ENCODE peak calls at places on chromosome 2, in nine cellular contexts. N is coronary artery; T is GM03348; U is naive thymus-derived CD4-positive, alpha-beta T cell; S is HCT116; Q is naive B cell; P is endothelial cell; A is CD8-positive, alpha-beta memory T cell; M is stimulated activated CD8-positive, alpha-beta memory T cell treated with anti-CD3 and anti-CD28 coated beads, Interleukin-12 subunit alpha, Interleukin-12 subunit beta, amount 100 ng/mL, for 4 hours. J is an unnamed sample.

GRCh38 chr2:237765875-237766274 is 32.7 kb upstream of the RBM44 start:
- DNase-seq in A (no peak), P (no peak), U (no peak), N (no peak), Q (no peak), S (no peak), M (no peak), T (peak; percentile 29), J (no peak)

GRCh38 chr2:12325806-12326205 is 390.9 kb upstream of the TRIB2 start:
- DNase-seq in S (no peak), M (no peak), Q (no peak), P (no peak), T (no peak), A (no peak), N (no peak), U (no peak), J (no peak)

GRCh38 chr2:213065583-213066444 is 85.6 kb downstream of the IKZF2 start:
- DNase-seq in M (no peak), A (peak; percentile 11), N (no peak), U (no peak), Q (peak; percentile 12), P (peak; percentile 6), S (no peak), T (peak; percentile 9), J (peak; percentile 38)

GRCh38 chr2:171201767-171202166 is 41.1 kb upstream of the TLK1 start:
- DNase-seq in M (no peak), Q (no peak), U (no peak), A (no peak), P (no peak), N (no peak), T (no peak), S (no peak), J (no peak)

GRCh38 chr2:164335947-164336346 is 285.3 kb downstream of the GRB14 start:
- DNase-seq in N (no peak), M (no peak), U (no peak), P (no peak), A (no peak), S (no peak), Q (no peak), T (no peak), J (no peak)

GRCh38 chr2:217820066-217820819 is 182.6 kb downstream of the TNS1 start:
- DNase-seq in P (peak; percentile 28), T (no peak), N (no peak), S (no peak), M (no peak), A (no peak), Q (no peak), U (no peak), J (no peak)

GRCh38 chr2:229409751-229410181 is 138.7 kb upstream of the PID1 start:
- DNase-seq in U (no peak), M (no peak), T (no peak), A (no peak), P (no peak), N (no peak), Q (no peak), S (no peak), J (no peak)

GRCh38 chr2:214895469-214895868 is 86.0 kb upstream of the BARD1 start:
- DNase-seq in A (no peak), N (no peak), U (no peak), M (no peak), Q (no peak), T (no peak), P (no peak), S (no peak), J (no peak)

GRCh38 chr2:144409241-144409640 is 110.7 kb downstream of the ZEB2 start:
- DNase-seq in A (no peak), P (no peak), N (no peak), S (no peak), U (no peak), M (no peak), Q (no peak), T (no peak), J (no peak)

GRCh38 chr2:237860273-237860935 is 981 bp downstream of the RAMP1 start:
- DNase-seq in S (no peak), M (no peak), T (no peak), Q (no peak), U (no peak), A (no peak), N (no peak), P (no peak), J (no peak)

GRCh38 chr2:144201126-144201525 is 318.8 kb downstream of the ZEB2 start:
- DNase-seq in P (no peak), M (no peak), S (no peak), T (no peak), A (no peak), Q (no peak), U (no peak), N (no peak), J (no peak)

J was measured in AG20443.